ENCODE peak calls at places on chromosome 20, in nine cellular contexts. O, R, T, S, E, M, U, A and X are unnamed samples.

GRCh38 chr20:17648306-17648646 is 33.8 kb downstream of the RRBP1 start:
- DNase-seq in T (no peak), A (no peak), M (no peak), S (peak), O (no peak), E (no peak), R (peak), U (peak), X (peak)

GRCh38 chr20:8147476-8147875 is 15.4 kb downstream of the PLCB1 start:
- DNase-seq in S (no peak), T (no peak), E (no peak), O (no peak), R (no peak), A (no peak), M (no peak), U (no peak), X (no peak)

GRCh38 chr20:16729565-16730460 is at the start of gene SNRPB2:
- DNase-seq in A (peak), T (peak), U (peak), O (peak), E (peak), R (peak), S (peak), M (peak), X (peak)

GRCh38 chr20:10594286-10594868 is 79.4 kb downstream of the JAG1 start:
- DNase-seq in S (no peak), T (no peak), U (peak), O (no peak), E (no peak), R (no peak), A (no peak), M (no peak), X (no peak)

GRCh38 chr20:62338294-62338620 is 28.9 kb downstream of the LAMA5 start:
- DNase-seq in U (no peak), M (no peak), S (no peak), R (no peak), T (no peak), E (no peak), O (no peak), A (peak), X (no peak)

GRCh38 chr20:34581341-34582189 is 23.0 kb downstream of the MAP1LC3A start:
- DNase-seq in A (no peak), S (no peak), R (peak), O (peak), T (no peak), E (no peak), M (peak), U (peak), X (no peak)

GRCh38 chr20:44967207-44967807 is 995 bp downstream of the STK4 start:
- DNase-seq in T (peak), E (no peak), M (peak), O (no peak), A (no peak), R (peak), U (no peak), S (no peak), X (no peak)

GRCh38 chr20:53810661-53811355 is 217.2 kb upstream of the ZNF217 start:
- DNase-seq in T (no peak), E (no peak), M (no peak), A (no peak), S (no peak), O (no peak), U (no peak), R (no peak), X (no peak)

GRCh38 chr20:34473262-34473883 is 42.8 kb upstream of the DYNLRB1 start:
- DNase-seq in U (peak), M (peak), T (peak), R (peak), E (peak), A (no peak), O (peak), S (no peak), X (no peak)

GRCh38 chr20:19361801-19362200 is 149.4 kb downstream of the SLC24A3 start:
- DNase-seq in E (no peak), A (no peak), O (no peak), R (no peak), U (no peak), S (no peak), M (no peak), T (no peak), X (no peak)

GRCh38 chr20:12916699-12917098 is 92.1 kb upstream of the SPTLC3 start:
- DNase-seq in M (no peak), O (no peak), R (no peak), T (no peak), S (no peak), A (no peak), E (peak), U (no peak), X (no peak)

GRCh38 chr20:1474817-1475603 is 8.4 kb upstream of the NSFL1C start:
- DNase-seq in O (no peak), T (no peak), A (no peak), U (no peak), R (no peak), E (peak), S (no peak), M (no peak), X (no peak)

GRCh38 chr20:61850926-61851900 is 214.5 kb downstream of the TAF4 start:
- DNase-seq in A (peak), O (no peak), U (no peak), M (no peak), R (no peak), S (no peak), E (no peak), T (no peak), X (peak)

GRCh38 chr20:24157213-24157612 is 168.6 kb upstream of the GGTLC1 start:
- DNase-seq in S (no peak), U (no peak), T (no peak), M (no peak), A (no peak), O (no peak), R (no peak), E (no peak), X (no peak)

GRCh38 chr20:19756756-19757486 is 1.1 kb upstream of the RIN2 start:
- DNase-seq in A (no peak), O (no peak), E (no peak), R (no peak), U (no peak), T (no peak), M (no peak), S (no peak), X (no peak)

GRCh38 chr20:24993337-24994185 is 1.0 kb upstream of the APMAP start:
- DNase-seq in A (no peak), T (no peak), M (peak), O (no peak), U (peak), E (no peak), R (peak), S (no peak), X (no peak)

GRCh38 chr20:32149566-32150170 is 40.2 kb downstream of the TM9SF4 start:
- DNase-seq in R (no peak), T (no peak), E (no peak), A (no peak), O (no peak), U (no peak), S (no peak), M (no peak), X (peak)

GRCh38 chr20:20465259-20465658 is 97.4 kb downstream of the INSM1 start:
- DNase-seq in E (peak), A (no peak), U (peak), R (peak), T (no peak), O (no peak), M (peak), S (no peak), X (no peak)

GRCh38 chr20:10239954-10240353 is 21.3 kb downstream of the SNAP25 start:
- DNase-seq in M (peak), T (no peak), E (no peak), R (peak), U (peak), S (peak), O (peak), A (no peak), X (no peak)

GRCh38 chr20:62479218-62479617 is 3.4 kb upstream of the GATA5 start:
- DNase-seq in M (no peak), O (no peak), R (no peak), T (no peak), A (no peak), E (no peak), S (no peak), U (no peak), X (no peak)

GRCh38 chr20:16501236-16501635 is 72.0 kb downstream of the KIF16B start:
- DNase-seq in A (no peak), E (no peak), T (no peak), S (no peak), R (peak), U (no peak), O (no peak), M (no peak), X (no peak)

GRCh38 chr20:368915-369314 is 11.6 kb upstream of the TRIB3 start:
- DNase-seq in R (no peak), U (no peak), T (no peak), O (no peak), E (no peak), S (no peak), M (no peak), A (no peak), X (no peak)

GRCh38 chr20:62192635-62193034 is 9.8 kb downstream of the MTG2 start:
- DNase-seq in S (no peak), R (no peak), T (no peak), M (no peak), A (peak), U (no peak), O (no peak), E (no peak), X (peak)

GRCh38 chr20:45318386-45318939 is 10.4 kb upstream of the MATN4 start:
- DNase-seq in T (no peak), M (no peak), A (no peak), O (no peak), E (no peak), U (no peak), S (no peak), R (no peak), X (no peak)

GRCh38 chr20:990293-990959 is 11.7 kb downstream of the RSPO4 start:
- DNase-seq in T (no peak), U (no peak), S (no peak), R (no peak), E (no peak), M (no peak), A (no peak), O (no peak), X (peak)

GRCh38 chr20:25022680-25023079 is 30.1 kb upstream of the APMAP start:
- DNase-seq in O (no peak), S (peak), E (no peak), A (peak), R (no peak), M (no peak), T (peak), U (no peak), X (peak)

GRCh38 chr20:59752101-59752586 is 147.8 kb downstream of the PHACTR3 start:
- DNase-seq in O (no peak), T (peak), E (no peak), U (no peak), R (no peak), S (no peak), A (no peak), M (no peak), X (no peak)

GRCh38 chr20:3452690-3453089 is 18.1 kb upstream of the ATRN start:
- DNase-seq in U (no peak), O (no peak), T (no peak), M (no peak), A (no peak), S (no peak), E (no peak), R (no peak), X (no peak)

GRCh38 chr20:25281541-25281991 is 33.7 kb downstream of the PYGB start:
- DNase-seq in T (peak), U (no peak), O (no peak), E (no peak), M (no peak), S (peak), R (no peak), A (peak), X (peak)

GRCh38 chr20:13863244-13863643 is 78.4 kb downstream of the NDUFAF5 start:
- DNase-seq in M (no peak), A (no peak), T (no peak), O (no peak), E (no peak), S (no peak), R (no peak), U (no peak), X (no peak)

GRCh38 chr20:49832632-49833327 is 20.2 kb downstream of the SLC9A8 start:
- DNase-seq in A (no peak), E (peak), S (no peak), U (peak), O (peak), R (peak), M (peak), T (no peak), X (no peak)

GRCh38 chr20:9597547-9597946 is 83.2 kb downstream of the LAMP5 start:
- DNase-seq in E (no peak), O (no peak), S (no peak), U (no peak), A (no peak), M (no peak), R (no peak), T (no peak), X (no peak)

GRCh38 chr20:1880529-1881239 is 14.5 kb upstream of the SIRPA start:
- DNase-seq in A (peak), O (no peak), T (no peak), S (no peak), U (no peak), R (no peak), E (no peak), M (no peak), X (no peak)

GRCh38 chr20:40154514-40154913 is 534.5 kb downstream of the MAFB start:
- DNase-seq in O (no peak), U (no peak), M (no peak), R (no peak), T (no peak), A (no peak), E (no peak), S (no peak), X (no peak)

GRCh38 chr20:37524859-37525708 is 2.6 kb downstream of the BLCAP start:
- DNase-seq in T (peak), A (no peak), M (peak), R (peak), S (no peak), E (no peak), U (no peak), O (no peak), X (no peak)

GRCh38 chr20:37526839-37527637 is 638 bp downstream of the BLCAP start:
- DNase-seq in R (peak), S (peak), O (no peak), M (peak), U (peak), A (no peak), T (peak), E (no peak), X (no peak)

GRCh38 chr20:37524221-37524700 is 3.2 kb downstream of the NNAT start:
- DNase-seq in M (no peak), O (no peak), T (peak), S (no peak), E (peak), R (no peak), U (no peak), A (no peak), X (no peak)

GRCh38 chr20:37526238-37526838 is 1.3 kb downstream of the BLCAP start:
- DNase-seq in T (peak), M (peak), U (peak), S (no peak), E (peak), A (no peak), R (peak), O (peak), X (no peak)

GRCh38 chr20:37525810-37526209 is 1.9 kb downstream of the BLCAP start:
- DNase-seq in A (no peak), S (no peak), M (no peak), R (no peak), E (no peak), U (no peak), T (peak), O (no peak), X (no peak)
- TF ChIP-seq CTCF in A (no peak), S (no peak), M (no peak), R (no peak), E (no peak), U (no peak), T (no peak), O (no peak), X (no peak)

GRCh38 chr20:47309806-47310426 is 46.6 kb downstream of the ZMYND8 start:
- DNase-seq in S (no peak), T (no peak), U (no peak), O (no peak), A (no peak), M (no peak), E (no peak), R (no peak), X (peak)

GRCh38 chr20:47310729-47311128 is 45.8 kb downstream of the ZMYND8 start:
- DNase-seq in M (no peak), S (no peak), A (no peak), T (no peak), R (no peak), E (no peak), O (no peak), U (no peak), X (no peak)

GRCh38 chr20:47311211-47311610 is 45.3 kb downstream of the ZMYND8 start:
- DNase-seq in R (no peak), M (no peak), U (no peak), S (no peak), A (no peak), O (no peak), E (no peak), T (no peak), X (peak)

GRCh38 chr20:47314647-47315338 is 41.7 kb downstream of the ZMYND8 start:
- DNase-seq in T (no peak), M (no peak), U (no peak), A (no peak), R (no peak), E (no peak), S (no peak), O (no peak), X (no peak)

GRCh38 chr20:47311967-47312681 is 44.4 kb downstream of the ZMYND8 start:
- DNase-seq in U (no peak), M (no peak), E (no peak), S (peak), A (no peak), R (no peak), T (no peak), O (no peak), X (peak)
- TF ChIP-seq CTCF in U (no peak), M (no peak), E (no peak), S (no peak), A (no peak), R (no peak), T (no peak), O (no peak), X (no peak)

DNA sequence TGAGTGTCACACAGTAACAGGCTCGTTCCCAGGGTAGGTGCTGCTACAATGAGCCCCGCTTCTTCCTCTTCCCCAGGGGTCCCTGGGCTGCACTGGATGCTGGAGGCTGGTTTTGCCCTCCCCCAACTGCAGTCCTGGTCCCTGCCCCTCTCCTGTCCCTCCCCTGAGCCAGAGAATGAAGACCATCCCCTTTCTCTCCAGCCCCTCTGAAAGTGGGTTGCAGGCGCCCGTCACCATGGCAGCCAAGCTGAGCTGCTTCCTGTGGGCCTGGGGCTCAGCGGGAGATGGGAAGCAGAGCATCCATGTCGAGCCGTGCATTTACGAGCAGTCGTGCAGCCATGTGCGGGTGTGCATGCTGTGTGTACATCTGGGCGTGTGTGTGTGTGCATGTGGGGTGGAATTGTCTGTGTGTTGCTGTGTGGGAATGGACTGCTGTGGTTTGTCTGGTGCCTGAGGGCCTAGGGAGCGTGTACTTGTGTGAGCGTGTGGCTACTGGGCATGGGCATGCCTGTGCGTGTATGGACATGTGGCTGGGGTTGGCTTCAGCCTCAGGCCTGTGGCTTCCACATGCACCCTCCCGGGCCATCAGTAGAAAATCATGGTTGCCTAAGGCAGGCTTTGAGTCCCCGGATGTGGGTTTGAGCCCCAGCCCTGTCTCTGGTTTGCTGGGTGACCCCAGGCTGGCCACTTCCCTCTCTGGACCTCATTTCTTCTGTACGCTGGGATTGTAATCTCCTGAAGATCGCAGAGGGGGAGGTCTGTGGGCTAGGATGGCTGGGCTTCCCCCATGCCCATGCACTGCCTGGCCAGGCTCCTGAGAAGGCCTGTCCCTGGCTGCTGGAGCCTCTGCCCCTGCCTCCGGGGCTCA is 48.8 kb downstream of the SRC start:
- DNase-seq in S (no peak), O (no peak), U (no peak), E (no peak), R (no peak), A (peak), T (no peak), M (no peak), X (peak)
- TF ChIP-seq CTCF in S (no peak), O (no peak), U (no peak), E (no peak), R (no peak), A (no peak), T (no peak), M (no peak), X (no peak)

GRCh38 chr20:63483834-63484233 is 11.4 kb upstream of the KCNQ2 start:
- DNase-seq in A (peak), R (no peak), M (no peak), O (no peak), S (no peak), E (peak), U (no peak), T (no peak), X (no peak)
- TF ChIP-seq CTCF in A (no peak), R (no peak), M (no peak), O (no peak), S (no peak), E (peak), U (no peak), T (no peak), X (peak)

GRCh38 chr20:11716239-11716944 is 201.3 kb upstream of the BTBD3 start:
- DNase-seq in M (peak), A (no peak), S (no peak), T (no peak), R (peak), U (peak), E (peak), O (peak), X (no peak)
- TF ChIP-seq CTCF in M (peak), A (no peak), S (no peak), T (peak), R (peak), U (peak), E (peak), O (peak), X (peak)

DNA sequence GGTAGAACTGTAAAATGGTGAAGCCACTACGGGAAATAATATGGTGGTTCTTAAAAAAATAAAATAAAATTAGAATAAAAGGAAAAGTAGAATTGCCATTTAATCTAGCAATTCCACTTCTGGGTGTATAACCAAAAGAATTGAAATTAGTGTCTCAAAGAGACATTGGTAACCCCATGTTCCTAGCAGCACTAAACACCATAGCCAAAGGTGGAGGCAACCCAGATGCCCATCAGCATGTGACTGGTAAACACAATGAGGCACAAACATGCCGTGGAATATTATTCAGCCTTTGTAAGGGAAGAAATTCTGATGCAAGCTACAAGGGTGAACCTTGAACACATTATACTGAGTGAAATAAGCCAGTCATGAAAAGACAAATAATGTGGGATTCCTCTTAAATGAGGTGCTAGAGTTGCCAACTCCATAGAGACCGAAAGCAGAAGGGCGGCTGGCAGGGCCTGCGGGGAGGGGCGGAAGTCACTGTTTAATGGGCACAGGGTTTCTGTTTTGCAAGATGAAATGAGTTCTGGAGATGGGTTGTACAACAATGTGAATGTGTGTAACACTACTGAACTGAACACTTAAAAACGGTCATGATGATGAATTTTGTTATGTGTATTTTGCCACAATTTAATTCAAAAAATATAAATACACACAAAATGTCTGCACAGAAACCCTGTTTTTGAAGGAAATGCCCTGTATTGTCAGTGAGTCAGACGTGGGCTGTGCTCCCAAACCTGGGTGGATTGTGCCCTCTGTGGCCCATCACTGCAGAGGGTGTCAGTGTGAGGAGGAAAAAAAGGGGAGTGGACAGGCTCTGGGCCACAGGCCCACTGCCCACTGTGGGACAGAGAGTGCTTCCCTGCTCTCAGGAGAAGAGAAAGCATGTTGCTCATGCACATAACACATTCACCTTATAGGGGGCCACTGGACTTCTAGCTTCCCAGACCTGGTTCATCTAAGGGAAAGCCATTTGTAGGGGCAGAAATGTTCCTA is 49.6 kb upstream of the CD93 start:
- DNase-seq in A (no peak), O (no peak), R (no peak), S (peak), E (no peak), T (peak), M (no peak), U (no peak), X (no peak)
- TF ChIP-seq CTCF in A (no peak), O (no peak), R (no peak), S (no peak), E (no peak), T (no peak), M (no peak), U (no peak), X (no peak)

GRCh38 chr20:48728042-48728837 is 99.6 kb downstream of the PREX1 start:
- DNase-seq in O (no peak), M (no peak), U (no peak), R (no peak), S (no peak), E (no peak), T (no peak), A (no peak), X (peak)
- TF ChIP-seq CTCF in O (peak), M (no peak), U (no peak), R (no peak), S (no peak), E (no peak), T (no peak), A (no peak), X (no peak)